ENCODE peak calls at places on chromosomes 7 and 10, in four cellular contexts. O is tibial artery; J is CD4-positive, CD25-positive, alpha-beta regulatory T cell; R is aorta. D is an unnamed sample.

GRCh38 chr10:69855346-69856163 is 53.8 kb downstream of the COL13A1 start:
- DNase-seq in O (no peak), J (no peak), R (no peak), D (no peak)

GRCh38 chr10:3339531-3339950 is 167.0 kb upstream of the PITRM1 start:
- DNase-seq in O (no peak), J (no peak), R (no peak), D (no peak)

GRCh38 chr10:82969405-82969804 is 1094.4 kb downstream of the NRG3 start:
- DNase-seq in O (no peak), J (no peak), R (no peak), D (no peak)

GRCh38 chr10:124291009-124291671 is 127.6 kb downstream of the OAT start:
- DNase-seq in O (peak; percentile 62), J (no peak), R (peak; percentile 77), D (peak; percentile 81)

GRCh38 chr7:111771638-111772037 is 209.3 kb upstream of the IMMP2L start:
- DNase-seq in O (no peak), J (no peak), R (no peak), D (no peak)

GRCh38 chr10:31320598-31321211 is 1.7 kb downstream of the ZEB1 start:
- DNase-seq in O (peak; percentile 67), J (peak; percentile 15), R (peak; percentile 81), D (peak; percentile 81)

GRCh38 chr7:43105521-43106120 is 6.8 kb upstream of the HECW1 start:
- DNase-seq in O (no peak), J (no peak), R (no peak), D (no peak)

GRCh38 chr10:77685494-77685893 is 47.9 kb upstream of the KCNMA1 start:
- DNase-seq in O (no peak), J (no peak), R (no peak), D (no peak)

GRCh38 chr10:27699778-27700177 is 45.8 kb downstream of the MKX start:
- DNase-seq in O (no peak), J (no peak), R (no peak), D (no peak)

GRCh38 chr10:22477365-22478287 is 132.3 kb downstream of the SPAG6 start:
- DNase-seq in O (no peak), J (no peak), R (no peak), D (no peak)

GRCh38 chr7:147646568-147646967 is 944.0 kb upstream of the C7orf33 start:
- DNase-seq in O (no peak), J (no peak), R (no peak), D (no peak)

GRCh38 chr10:89297791-89298190 is 4.1 kb upstream of the IFIT2 start:
- DNase-seq in O (peak; percentile 20), J (no peak), R (no peak), D (no peak)

GRCh38 chr7:37570145-37570544 is 113.4 kb upstream of the GPR141 start:
- DNase-seq in O (no peak), J (no peak), R (no peak), D (no peak)

GRCh38 chr7:99947608-99948007 is 18.2 kb upstream of the GJC3 start:
- DNase-seq in O (no peak), J (no peak), R (no peak), D (no peak)

GRCh38 chr10:24503627-24504320 is 219.9 kb downstream of the ARHGAP21 start:
- DNase-seq in O (no peak), J (no peak), R (no peak), D (no peak)

GRCh38 chr7:80548790-80549530 is 37.1 kb upstream of the GNAT3 start:
- DNase-seq in O (no peak), J (no peak), R (no peak), D (no peak)

GRCh38 chr10:64113796-64114195 is 592.6 kb downstream of the REEP3 start:
- DNase-seq in O (no peak), J (no peak), R (no peak), D (no peak)

GRCh38 chr7:117875566-117875965 is 2.3 kb upstream of the CTTNBP2 start:
- DNase-seq in O (peak; percentile 28), J (no peak), R (no peak), D (no peak)

GRCh38 chr7:83457022-83457892 is 191.7 kb downstream of the SEMA3E start:
- DNase-seq in O (no peak), J (no peak), R (no peak), D (no peak)

GRCh38 chr7:73519867-73520672 is 2.0 kb downstream of the BAZ1B start:
- DNase-seq in O (no peak), J (no peak), R (peak; percentile 46), D (no peak)

GRCh38 chr10:124377101-124377500 is 41.6 kb downstream of the OAT start:
- DNase-seq in O (no peak), J (no peak), R (peak; percentile 51), D (no peak)

GRCh38 chr10:130970341-130971122 is 341.0 kb downstream of the TCERG1L start:
- DNase-seq in O (no peak), J (no peak), R (no peak), D (no peak)

GRCh38 chr7:33395340-33395739 is 266.0 kb downstream of the BBS9 start:
- DNase-seq in O (no peak), J (no peak), R (no peak), D (no peak)

GRCh38 chr7:140367528-140367927 is 30.8 kb downstream of the SLC37A3 start:
- DNase-seq in O (no peak), J (no peak), R (no peak), D (no peak)

GRCh38 chr7:12401538-12402364 is 1.9 kb downstream of the VWDE start:
- DNase-seq in O (no peak), J (no peak), R (no peak), D (no peak)

GRCh38 chr7:42236266-42237161 is 495 bp downstream of the GLI3 start:
- DNase-seq in O (peak; percentile 66), J (no peak), R (peak; percentile 89), D (peak; percentile 82)

GRCh38 chr10:93464826-93465388 is 17.2 kb downstream of the MYOF start:
- DNase-seq in O (no peak), J (no peak), R (no peak), D (no peak)

GRCh38 chr7:17976952-17977351 is 36.7 kb upstream of the SNX13 start:
- DNase-seq in O (no peak), J (no peak), R (no peak), D (no peak)

GRCh38 chr10:68604441-68604840 is 44.3 kb downstream of the TET1 start:
- DNase-seq in O (no peak), J (no peak), R (no peak), D (no peak)
- H3K4me1 ChIP-seq in O (peaks cover 23% of the 10 kb centered on the region), J (peaks cover 28% of the 10 kb centered on the region), R (no peaks in the 10 kb centered on the region), D (peaks cover 10% of the 10 kb centered on the region)

GRCh38 chr7:103347507-103348267 is at the start of gene PSMC2:
- DNase-seq in O (peak; percentile 81), J (peak; percentile 79), R (peak; percentile 86), D (peak; percentile 43)

GRCh38 chr7:103348452-103348851 is 1.0 kb downstream of the PSMC2 start:
- DNase-seq in O (no peak), J (no peak), R (no peak), D (no peak)

GRCh38 chr7:103343758-103344452 is 662 bp downstream of the DNAJC2 start:
- DNase-seq in O (no peak), J (peak; percentile 20), R (no peak), D (peak; percentile 36)

GRCh38 chr7:103344453-103345149 is at the start of gene DNAJC2:
- DNase-seq in O (peak; percentile 87), J (peak; percentile 83), R (peak; percentile 93), D (peak; percentile 91)

DNA sequence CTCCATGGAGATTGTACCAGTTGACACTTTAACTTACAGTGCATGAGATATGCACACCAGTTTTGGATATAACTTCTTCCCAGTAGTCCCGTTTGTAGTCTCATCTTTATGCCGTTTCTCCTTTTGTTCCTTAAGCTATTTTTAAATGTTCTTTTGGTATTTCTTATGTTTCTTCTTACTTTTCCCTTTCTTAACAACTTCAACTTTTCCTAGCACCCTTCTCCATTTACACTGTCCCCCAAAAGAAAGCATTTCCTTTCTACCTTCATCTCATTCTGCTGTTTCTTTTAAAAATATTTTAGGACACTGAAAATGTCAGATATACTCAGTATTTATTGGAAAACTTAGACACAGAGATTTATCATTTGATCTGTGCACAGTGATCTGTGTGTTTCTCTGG is 1.5 kb downstream of the PSMC2 start:
- DNase-seq in O (no peak), J (no peak), R (no peak), D (no peak)
- H3K4me3 ChIP-seq in O (peak overlapping the region; percentile 96), J (peak overlapping the region; percentile 97), R (peak overlapping the region; percentile 18), D (peak overlapping the region; percentile 77)

GRCh38 chr10:86371116-86371515 is 4.5 kb upstream of the GRID1 start:
- DNase-seq in O (peak; percentile 2), J (no peak), R (peak; percentile 67), D (peak; percentile 21)

GRCh38 chr10:86368987-86369386 is 2.4 kb upstream of the GRID1 start:
- DNase-seq in O (peak; percentile 14), J (no peak), R (peak; percentile 16), D (no peak)

GRCh38 chr10:86368046-86368445 is 1.5 kb upstream of the GRID1 start:
- DNase-seq in O (peak; percentile 11), J (no peak), R (peak; percentile 57), D (no peak)

GRCh38 chr10:86371691-86372090 is 5.1 kb upstream of the GRID1 start:
- DNase-seq in O (peak; percentile 6), J (no peak), R (peak; percentile 4), D (no peak)

GRCh38 chr10:86370006-86370585 is 3.5 kb upstream of the GRID1 start:
- DNase-seq in O (peak; percentile 10), J (no peak), R (peak; percentile 22), D (no peak)
- H3K27me3 ChIP-seq in O (peaks cover 51% of the 10 kb centered on the region), J (peaks cover 11% of the 10 kb centered on the region), R (no peaks in the 10 kb centered on the region), D (peaks cover 88% of the 10 kb centered on the region)

GRCh38 chr7:148700693-148701092 is 2.0 kb downstream of the CUL1 start:
- DNase-seq in O (no peak), J (peak; percentile 27), R (no peak), D (peak; percentile 55)
- H3K4me1 ChIP-seq in O (peaks cover 63% of the 10 kb centered on the region), J (peaks cover 42% of the 10 kb centered on the region), R (peaks cover 7% of the 10 kb centered on the region), D (peaks cover 64% of the 10 kb centered on the region)

GRCh38 chr10:127298396-127298795 is 102.0 kb upstream of the INSYN2A start:
- DNase-seq in O (no peak), J (no peak), R (no peak), D (no peak)

GRCh38 chr10:127292888-127293287 is 96.5 kb upstream of the INSYN2A start:
- DNase-seq in O (no peak), J (no peak), R (no peak), D (no peak)

GRCh38 chr10:127296696-127297095 is 100.3 kb upstream of the INSYN2A start:
- DNase-seq in O (no peak), J (no peak), R (no peak), D (no peak)

DNA sequence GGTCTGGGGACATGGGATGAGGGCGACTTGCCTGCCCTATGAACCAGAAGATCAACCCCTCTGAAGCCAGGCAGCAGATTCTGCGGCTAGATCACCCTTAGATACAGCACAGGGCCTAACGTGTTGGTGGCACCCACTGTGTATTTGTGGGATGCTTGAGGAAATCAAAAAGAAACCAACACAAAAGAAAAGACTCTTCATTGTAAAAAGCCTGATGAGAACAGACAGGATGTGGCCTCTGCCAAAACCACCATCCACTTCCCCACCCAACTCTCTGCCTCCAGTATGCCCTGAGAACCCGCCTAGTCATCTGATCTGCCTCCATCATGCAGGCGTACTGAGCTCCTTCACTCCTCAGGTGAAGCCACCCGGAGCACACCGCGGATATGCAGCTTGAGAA is 97.2 kb upstream of the INSYN2A start:
- DNase-seq in O (no peak), J (no peak), R (no peak), D (no peak)
- H3K4me3 ChIP-seq in O (no peak overlapping the region), J (no peak overlapping the region), R (no peak overlapping the region), D (no peak overlapping the region)